ENCODE peak calls at places on chromosome 12, in seven cellular contexts. B, Y, O, N, L, I and D are unnamed samples. For H3K4me1, the result is how much of the 10 kb centered on the place peaks cover.

GRCh38 chr12:104636496-104636895 is 179.7 kb downstream of the CHST11 start:
- DNase-seq in Y (no peak), O (no peak), B (no peak), N (no peak), L (no peak), I (no peak), D (no peak)

GRCh38 chr12:1618489-1618888 is 10.5 kb upstream of the WNT5B start:
- DNase-seq in Y (no peak), L (no peak), N (no peak), B (no peak), O (no peak), I (no peak), D (no peak)

GRCh38 chr12:132711169-132711843 is 664 bp downstream of the PGAM5 start:
- DNase-seq in Y (no peak), O (no peak), L (peak), N (no peak), B (peak), I (no peak), D (peak)

GRCh38 chr12:91139981-91140659 is 28.8 kb upstream of the LUM start:
- DNase-seq in I (no peak), N (no peak), O (no peak), Y (no peak), B (peak), L (no peak), D (no peak)

GRCh38 chr12:115519359-115519758 is 758.1 kb downstream of the MED13L start:
- DNase-seq in I (no peak), Y (no peak), O (no peak), N (no peak), L (no peak), B (no peak), D (no peak)

GRCh38 chr12:124231980-124232653 is 62.8 kb upstream of the RFLNA start:
- DNase-seq in I (no peak), Y (peak), B (no peak), O (no peak), N (peak), L (peak), D (peak)

GRCh38 chr12:67326637-67327036 is 57.5 kb downstream of the CAND1 start:
- DNase-seq in L (no peak), Y (no peak), O (no peak), B (no peak), N (no peak), I (no peak), D (no peak)

GRCh38 chr12:114166360-114166759 is 200.2 kb upstream of the RBM19 start:
- DNase-seq in N (no peak), Y (no peak), O (peak), L (no peak), B (peak), I (no peak), D (no peak)

GRCh38 chr12:79373896-79374499 is 316.8 kb downstream of the PAWR start:
- DNase-seq in O (peak), I (peak), N (no peak), B (peak), Y (no peak), L (peak), D (peak)

GRCh38 chr12:57837779-57838562 is 8.6 kb downstream of the CTDSP2 start:
- DNase-seq in Y (peak), O (no peak), N (peak), L (no peak), B (peak), I (no peak), D (no peak)

GRCh38 chr12:56943878-56944277 is 9.7 kb upstream of the SDR9C7 start:
- DNase-seq in Y (no peak), I (no peak), B (no peak), O (no peak), L (no peak), N (no peak), D (no peak)

GRCh38 chr12:21234395-21234794 is 100.3 kb downstream of the SLCO1A2 start:
- DNase-seq in Y (no peak), I (no peak), N (no peak), O (no peak), B (no peak), L (no peak), D (no peak)

GRCh38 chr12:94099191-94099983 is 49.0 kb upstream of the PLXNC1 start:
- DNase-seq in N (no peak), L (peak), B (no peak), I (no peak), O (no peak), Y (no peak), D (no peak)

GRCh38 chr12:45670339-45671065 is 59.0 kb upstream of the ARID2 start:
- DNase-seq in O (no peak), N (no peak), I (no peak), B (peak), L (no peak), Y (no peak), D (no peak)

GRCh38 chr12:42756841-42757661 is 167.5 kb upstream of the PRICKLE1 start:
- DNase-seq in Y (no peak), I (no peak), O (peak), B (peak), N (no peak), L (no peak), D (no peak)

GRCh38 chr12:22792198-22792597 is 167.2 kb downstream of the ETNK1 start:
- DNase-seq in I (no peak), N (no peak), B (no peak), L (no peak), Y (no peak), O (no peak), D (no peak)

GRCh38 chr12:49892732-49893317 is 10.9 kb downstream of the FAIM2 start:
- DNase-seq in I (no peak), L (no peak), O (no peak), Y (no peak), B (no peak), N (no peak), D (no peak)

GRCh38 chr12:127640181-127640886 is 626.6 kb upstream of the TMEM132C start:
- DNase-seq in I (no peak), Y (no peak), O (no peak), L (no peak), N (no peak), B (peak), D (no peak)

GRCh38 chr12:88303335-88303734 is 161.2 kb downstream of the TMTC3 start:
- DNase-seq in N (no peak), Y (no peak), I (no peak), L (no peak), O (no peak), B (no peak), D (no peak)

GRCh38 chr12:30687265-30687986 is 8.2 kb downstream of the IPO8 start:
- DNase-seq in O (no peak), N (no peak), B (peak), L (no peak), I (no peak), Y (no peak), D (no peak)

GRCh38 chr12:105330938-105331804 is 680 bp downstream of the C12orf75 start:
- DNase-seq in O (no peak), N (peak), I (peak), Y (peak), B (peak), L (peak), D (peak)

GRCh38 chr12:114529956-114530355 is 124.0 kb upstream of the TBX5 start:
- DNase-seq in Y (no peak), I (no peak), L (no peak), N (no peak), B (peak), O (no peak), D (no peak)

GRCh38 chr12:2963760-2964292 is 4.6 kb downstream of the TEAD4 start:
- DNase-seq in Y (peak), O (no peak), L (no peak), B (no peak), N (no peak), I (no peak), D (no peak)

GRCh38 chr12:81797100-81797499 is 38.0 kb upstream of the PPFIA2 start:
- DNase-seq in I (no peak), B (peak), L (no peak), Y (no peak), N (no peak), O (peak), D (no peak)

GRCh38 chr12:11710906-11711305 is 61.4 kb downstream of the ETV6 start:
- DNase-seq in L (no peak), N (no peak), I (no peak), O (no peak), B (no peak), Y (no peak), D (no peak)

GRCh38 chr12:106149096-106149784 is 10.5 kb upstream of the NUAK1 start:
- DNase-seq in I (no peak), B (peak), L (no peak), N (no peak), Y (no peak), O (peak), D (peak)

GRCh38 chr12:27517532-27517931 is 6.5 kb upstream of the PPFIBP1 start:
- DNase-seq in L (no peak), O (no peak), I (no peak), Y (no peak), B (no peak), N (no peak), D (no peak)

GRCh38 chr12:3632256-3633240 is 120.4 kb downstream of the CRACR2A start:
- DNase-seq in N (no peak), L (no peak), I (no peak), Y (no peak), O (no peak), B (peak), D (no peak)

GRCh38 chr12:103884316-103884715 is 43.3 kb upstream of the NT5DC3 start:
- DNase-seq in I (no peak), B (peak), L (no peak), Y (no peak), N (no peak), O (no peak), D (peak)

GRCh38 chr12:124720687-124721500 is 142.8 kb downstream of the SCARB1 start:
- DNase-seq in L (no peak), N (no peak), Y (peak), I (no peak), B (peak), O (no peak), D (no peak)

GRCh38 chr12:21330682-21331253 is 3.9 kb downstream of the SLCO1A2 start:
- DNase-seq in I (no peak), N (no peak), B (no peak), O (no peak), Y (no peak), L (no peak), D (no peak)

GRCh38 chr12:55132816-55133215 is 6.6 kb downstream of the OR9K2 start:
- DNase-seq in B (no peak), L (no peak), O (no peak), I (no peak), Y (no peak), N (no peak), D (no peak)

GRCh38 chr12:123602651-123603195 is 824 bp downstream of the DDX55 start:
- DNase-seq in O (no peak), B (peak), L (no peak), Y (no peak), N (no peak), I (no peak), D (no peak)

GRCh38 chr12:43098078-43098477 is 453.9 kb downstream of the ADAMTS20 start:
- DNase-seq in O (no peak), B (no peak), N (no peak), Y (no peak), I (no peak), L (no peak), D (no peak)

GRCh38 chr12:57149309-57149900 is 2.0 kb upstream of the LRP1-AS start:
- DNase-seq in B (peak), N (no peak), Y (peak), I (peak), O (no peak), L (no peak), D (peak)

DNA sequence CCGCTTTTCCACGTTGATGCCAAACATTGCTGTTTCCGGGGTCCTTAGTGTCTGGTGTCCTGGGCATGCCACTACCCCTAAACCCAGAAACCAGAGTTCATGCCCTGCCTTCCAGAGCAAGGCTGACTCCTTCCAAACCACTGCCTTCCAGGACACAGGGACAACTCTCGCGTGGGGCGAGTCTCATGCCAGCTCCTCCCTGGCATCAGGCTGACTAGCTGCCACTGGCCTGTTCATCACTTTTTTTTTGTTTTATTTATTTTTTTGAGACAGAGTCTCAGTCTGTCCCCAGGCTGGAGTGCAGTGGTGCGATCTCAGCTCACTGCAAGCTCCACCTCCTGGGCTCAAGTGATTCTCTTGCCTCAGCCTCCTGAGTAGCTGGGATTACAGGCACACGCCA is 4.8 kb downstream of the SETD1B start:
- DNase-seq in L (no peak), O (no peak), I (no peak), N (no peak), Y (peak), B (no peak), D (no peak)
- H3K4me1 ChIP-seq in L (half or more), O (under half), I (under half), N (under half), Y (half or more), B (under half), D (under half)

DNA sequence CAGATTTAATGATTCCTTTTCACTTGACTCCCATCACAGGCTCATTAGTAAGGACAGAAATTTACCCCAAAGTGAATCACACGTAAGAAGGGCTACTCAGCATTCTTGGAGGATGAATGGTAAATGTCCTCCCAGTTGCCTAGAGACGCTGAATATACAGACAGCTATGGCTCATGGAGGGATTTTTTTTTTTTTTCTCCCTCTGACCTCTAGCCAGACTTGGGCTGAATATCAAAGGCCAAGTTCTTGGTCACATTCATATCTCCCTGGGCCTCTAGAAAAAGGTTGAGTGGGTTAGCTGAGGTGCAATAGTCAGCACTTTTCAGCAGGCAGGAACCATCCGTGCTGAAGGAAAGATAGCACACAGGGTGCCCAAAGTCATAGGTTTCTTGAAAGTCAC is 77.5 kb downstream of the PHLDA1 start:
- DNase-seq in N (no peak), I (no peak), Y (no peak), B (peak), L (no peak), O (peak), D (no peak)
- H3K4me1 ChIP-seq in N (under half), I (under half), Y (under half), B (under half), L (under half), O (half or more), D (under half)

GRCh38 chr12:52584156-52584682 is 10.6 kb upstream of the KRT74 start:
- DNase-seq in Y (no peak), O (no peak), L (no peak), N (no peak), B (no peak), I (no peak), D (no peak)

GRCh38 chr12:52582971-52583456 is 9.4 kb upstream of the KRT74 start:
- DNase-seq in B (peak), I (no peak), N (no peak), O (peak), Y (no peak), L (peak), D (peak)

GRCh38 chr12:52581481-52581880 is 7.8 kb upstream of the KRT74 start:
- DNase-seq in B (peak), Y (no peak), O (peak), L (no peak), I (no peak), N (no peak), D (no peak)

GRCh38 chr12:52581066-52581465 is 7.4 kb upstream of the KRT74 start:
- DNase-seq in I (no peak), Y (no peak), O (no peak), L (no peak), N (no peak), B (no peak), D (no peak)

DNA sequence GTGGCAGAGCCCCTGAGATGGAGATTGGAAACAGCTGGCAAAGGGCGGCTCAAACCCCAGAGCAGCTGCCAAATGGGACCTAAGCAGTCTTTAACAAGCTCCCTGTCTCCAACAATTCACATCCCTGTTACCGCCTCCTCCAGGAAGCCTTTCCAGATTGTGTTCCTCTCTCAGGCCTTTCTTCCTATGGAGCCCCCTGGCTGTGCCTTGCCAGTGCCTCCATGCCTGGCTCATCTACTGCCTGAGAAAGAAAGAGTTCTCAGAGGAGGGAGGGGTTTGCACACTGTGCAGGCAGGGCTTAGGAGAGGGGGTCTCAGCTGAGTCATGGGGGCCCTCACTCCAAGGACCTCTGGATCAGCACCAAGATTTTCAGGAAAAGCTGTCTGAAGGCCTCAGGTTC is 8.8 kb upstream of the KRT74 start:
- DNase-seq in N (no peak), L (no peak), Y (no peak), I (no peak), O (no peak), B (no peak), D (no peak)
- H3K4me1 ChIP-seq in N (under half), L (under half), Y (under half), I (under half), O (under half), B (under half), D (under half)

GRCh38 chr12:52392465-52393007 is 7.1 kb upstream of the KRT84 start:
- DNase-seq in N (no peak), Y (no peak), I (no peak), L (no peak), O (no peak), B (no peak), D (no peak)
- H3K4me1 ChIP-seq in N (under half), Y (under half), I (under half), L (under half), O (under half), B (under half), D (under half)

DNA sequence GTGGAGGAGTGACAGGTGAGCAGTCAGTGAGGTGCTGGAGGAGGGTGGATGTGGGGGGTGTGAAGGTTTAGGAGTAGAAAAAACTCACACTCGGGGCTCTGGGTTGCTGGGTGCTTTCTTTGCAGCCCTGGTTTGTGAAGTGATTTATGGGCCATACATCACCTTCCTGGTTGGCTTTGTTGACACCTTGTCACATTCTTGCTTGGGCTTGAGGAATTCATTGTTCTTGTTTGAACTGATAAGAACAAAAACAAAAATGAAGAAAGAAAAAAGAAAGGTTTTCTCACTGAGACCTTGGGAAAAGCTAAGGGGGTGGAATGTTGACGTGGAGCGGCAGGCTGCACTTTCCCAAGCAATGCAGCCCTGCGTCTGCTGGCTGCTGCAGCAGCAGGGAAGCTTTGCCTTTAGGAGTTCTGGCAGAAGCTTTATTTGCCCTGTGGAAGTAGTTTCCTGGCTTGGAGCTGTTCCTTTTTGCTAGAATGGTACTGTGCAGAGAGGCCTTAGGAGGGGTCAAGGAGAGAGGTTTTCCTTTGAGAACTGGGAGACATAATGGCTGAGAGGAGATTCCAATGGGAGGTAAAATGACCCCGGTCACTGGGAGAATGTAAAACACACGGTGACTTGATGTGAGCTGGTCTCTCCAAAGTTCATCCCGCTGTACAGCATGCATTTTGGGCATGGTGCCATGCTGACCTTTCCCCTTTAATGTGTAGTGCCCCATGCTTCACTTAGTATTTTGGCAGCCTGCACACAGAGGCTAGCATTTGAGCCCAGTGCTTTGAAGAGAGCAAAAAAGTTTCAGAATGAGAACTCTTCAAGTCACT is 52.8 kb downstream of the HMGA2 start:
- DNase-seq in I (peak), N (no peak), B (no peak), O (no peak), L (no peak), Y (no peak), D (no peak)
- H3K4me1 ChIP-seq in I (under half), N (under half), B (half or more), O (under half), L (under half), Y (under half), D (under half)

DNA sequence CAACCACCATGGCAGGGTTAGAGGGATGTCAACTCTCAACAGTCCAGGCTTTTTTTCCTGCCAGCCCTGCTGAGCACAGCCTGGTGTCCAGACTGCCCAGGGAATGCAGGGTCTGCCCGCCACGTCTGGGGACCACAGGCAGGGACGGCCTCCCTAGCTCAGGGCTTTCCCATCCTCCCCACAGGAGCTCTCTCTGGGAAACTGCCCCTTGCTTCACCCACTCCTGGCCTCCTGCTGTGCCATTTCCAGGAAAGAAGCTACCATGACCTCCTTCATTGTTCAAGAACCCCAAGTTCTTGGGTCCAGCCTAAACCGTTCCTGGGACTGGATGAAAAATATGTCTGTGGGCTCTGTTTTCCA is 4.8 kb downstream of the SCNN1A start:
- DNase-seq in I (no peak), Y (no peak), O (no peak), L (no peak), N (no peak), B (no peak), D (no peak)
- H3K4me1 ChIP-seq in I (under half), Y (under half), O (half or more), L (half or more), N (under half), B (under half), D (under half)